ENCODE peak calls at places on chromosomes 7 and 10, in ten cellular contexts. C is GM23248, W is kidney, B is mesendoderm, E is HCT116, I is fibroblast of lung, F is neuronal stem cell, J is DND-41, D is endodermal cell, U is mammary epithelial cell. G is an unnamed sample.
A peak's percentile ranks its signal among the peaks of the same experiment; 100 is the strongest.

GRCh38 chr10:113056468-113057021 is 106.5 kb downstream of the TCF7L2 start:
- DNase-seq in I (peak; percentile 86), B (peak; percentile 27), D (peak; percentile 39), C (peak; percentile 89), E (no peak), F (no peak), J (no peak), U (peak; percentile 76), W (no peak), G (no peak)

GRCh38 chr7:146375155-146375554 is 258.6 kb downstream of the CNTNAP2 start:
- DNase-seq in I (no peak), D (no peak), E (no peak), F (no peak), C (no peak), J (no peak), U (no peak), W (no peak), B (peak; percentile 51), G (no peak)

GRCh38 chr10:34723746-34724145 is 91.3 kb downstream of the PARD3 start:
- DNase-seq in C (peak; percentile 86), B (peak; percentile 62), J (peak; percentile 40), F (no peak), E (no peak), D (no peak), U (peak; percentile 62), W (no peak), I (peak; percentile 85), G (peak; percentile 60)

GRCh38 chr7:37069336-37069735 is 345.0 kb upstream of the AOAH start:
- DNase-seq in W (no peak), U (no peak), I (no peak), C (no peak), B (no peak), J (no peak), E (no peak), D (no peak), F (no peak), G (no peak)

GRCh38 chr7:106346167-106346677 is 61.4 kb upstream of the NAMPT start:
- DNase-seq in I (peak; percentile 17), W (no peak), E (no peak), J (no peak), D (no peak), U (no peak), B (no peak), F (no peak), C (no peak), G (no peak)

GRCh38 chr7:33719059-33719581 is 186.2 kb upstream of the BMPER start:
- DNase-seq in F (no peak), J (no peak), D (peak; percentile 22), C (peak; percentile 62), E (no peak), U (no peak), B (no peak), I (peak; percentile 54), W (peak; percentile 81), G (peak; percentile 10)

GRCh38 chr10:49053053-49053997 is 62.0 kb downstream of the VSTM4 start:
- DNase-seq in D (peak; percentile 23), J (peak; percentile 9), F (no peak), E (no peak), C (no peak), I (no peak), B (no peak), W (no peak), U (peak; percentile 9), G (peak; percentile 49)

GRCh38 chr7:153507885-153508284 is 544.3 kb upstream of the DPP6 start:
- DNase-seq in J (no peak), C (no peak), D (no peak), W (no peak), E (no peak), B (no peak), F (no peak), U (no peak), I (no peak), G (no peak)

GRCh38 chr10:106652279-106652678 is 512.2 kb downstream of the SORCS1 start:
- DNase-seq in F (no peak), U (peak; percentile 62), B (no peak), W (no peak), J (no peak), I (no peak), E (no peak), D (no peak), C (no peak), G (no peak)

GRCh38 chr7:43314379-43315158 is 202.1 kb downstream of the HECW1 start:
- DNase-seq in C (no peak), W (no peak), U (no peak), I (no peak), D (no peak), E (no peak), J (no peak), F (no peak), B (no peak), G (no peak)

GRCh38 chr7:43313628-43314378 is 201.4 kb downstream of the HECW1 start:
- DNase-seq in B (no peak), E (no peak), I (no peak), F (no peak), W (no peak), C (no peak), U (no peak), D (no peak), J (no peak), G (no peak)

DNA sequence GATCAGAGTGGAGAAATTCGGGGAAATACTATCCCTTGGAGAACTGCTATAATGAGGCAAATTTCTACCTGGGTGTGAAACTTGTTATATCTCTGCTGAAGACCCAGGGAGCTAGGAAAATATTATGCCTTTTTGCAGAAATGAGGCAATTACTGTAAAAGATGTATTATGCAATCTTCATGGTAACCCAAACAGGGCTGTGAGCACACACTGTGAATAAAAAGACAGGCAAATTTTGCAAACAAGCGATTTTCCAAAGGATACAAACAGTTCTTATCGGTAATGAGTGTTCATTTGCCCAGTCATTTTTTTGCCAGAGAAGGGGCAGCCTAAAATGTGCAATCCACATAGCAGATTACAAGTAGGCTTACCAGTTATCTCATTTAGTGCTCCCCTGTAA is 205.7 kb downstream of the HECW1 start:
- DNase-seq in U (no peak), D (no peak), W (no peak), E (no peak), J (no peak), F (no peak), C (peak; percentile 34), I (peak; percentile 64), B (no peak), G (no peak)
- H3K4me3 ChIP-seq in U (no peak overlapping the region), D (no peak overlapping the region), W (no peak overlapping the region), E (no peak overlapping the region), J (no peak overlapping the region), F (no peak overlapping the region), C (no peak overlapping the region), I (no peak overlapping the region), B (no peak overlapping the region), G (no peak overlapping the region)

GRCh38 chr7:229184-229964 is 37.0 kb downstream of the FAM20C start:
- DNase-seq in E (no peak), D (no peak), C (peak; percentile 97), B (no peak), J (no peak), I (peak; percentile 97), U (no peak), F (no peak), W (no peak), G (no peak)
- H3K27ac ChIP-seq in E (no peak overlapping the region), D (no peak overlapping the region), C (peak overlapping the region; percentile 61), B (no peak overlapping the region), J (no peak overlapping the region), I (peak overlapping the region; percentile 94), U (no peak overlapping the region), F (no peak overlapping the region), W (peak overlapping the region; percentile 41), G (no peak overlapping the region)

GRCh38 chr7:1535100-1535458 is 4.6 kb downstream of the MAFK start:
- DNase-seq in W (peak; percentile 73), E (no peak), B (no peak), I (no peak), F (no peak), C (no peak), U (no peak), J (no peak), D (no peak), G (no peak)

GRCh38 chr7:1535695-1536094 is 5.2 kb downstream of the MAFK start:
- DNase-seq in E (no peak), B (no peak), F (no peak), W (peak; percentile 81), D (peak; percentile 65), U (no peak), I (no peak), J (no peak), C (no peak), G (no peak)

GRCh38 chr7:1533569-1534329 is 3.2 kb downstream of the MAFK start:
- DNase-seq in E (no peak), I (peak; percentile 80), J (no peak), W (peak; percentile 90), U (peak; percentile 67), D (peak; percentile 74), B (peak; percentile 83), C (peak; percentile 97), F (no peak), G (no peak)

GRCh38 chr7:1533255-1533568 is 2.7 kb downstream of the MAFK start:
- DNase-seq in E (no peak), I (no peak), C (peak; percentile 45), W (no peak), J (no peak), U (no peak), B (no peak), F (no peak), D (no peak), G (no peak)

GRCh38 chr7:1534330-1535099 is 4.0 kb downstream of the MAFK start:
- DNase-seq in B (no peak), D (peak; percentile 51), F (no peak), I (no peak), U (no peak), W (peak; percentile 75), J (no peak), C (no peak), E (no peak), G (no peak)
- H3K9ac ChIP-seq in B (no peak overlapping the region), D (no peak overlapping the region), F (no peak overlapping the region), I (peak overlapping the region; percentile 89), U (no peak overlapping the region), W (peak overlapping the region; percentile 46), J (no peak overlapping the region), C (peak overlapping the region; percentile 88), E (peak overlapping the region; percentile 95), G (no peak overlapping the region)

GRCh38 chr10:47340613-47341170 is 7.5 kb upstream of the RBP3 start:
- DNase-seq in I (peak; percentile 53), D (peak; percentile 93), F (peak; percentile 52), J (peak; percentile 70), B (peak; percentile 79), W (peak; percentile 64), U (peak; percentile 47), E (peak; percentile 48), C (peak; percentile 59), G (peak; percentile 79)

GRCh38 chr10:47337243-47337642 is 10.9 kb upstream of the RBP3 start:
- DNase-seq in J (no peak), U (no peak), B (no peak), W (no peak), I (peak; percentile 13), C (no peak), D (no peak), E (no peak), F (no peak), G (no peak)

GRCh38 chr10:47336387-47337134 is 11.6 kb upstream of the RBP3 start:
- DNase-seq in F (no peak), W (peak; percentile 55), D (no peak), B (no peak), C (peak; percentile 40), U (no peak), J (no peak), I (peak; percentile 19), E (no peak), G (no peak)

GRCh38 chr10:47339759-47340612 is 8.2 kb upstream of the RBP3 start:
- DNase-seq in I (no peak), E (no peak), B (no peak), W (peak; percentile 49), J (no peak), D (peak; percentile 54), F (no peak), U (no peak), C (no peak), G (no peak)

GRCh38 chr10:47339186-47339735 is 8.9 kb upstream of the RBP3 start:
- DNase-seq in U (no peak), C (no peak), J (no peak), I (no peak), D (no peak), E (no peak), W (peak; percentile 32), B (no peak), F (no peak), G (no peak)
- H3K4me3 ChIP-seq in U (no peak overlapping the region), C (no peak overlapping the region), J (no peak overlapping the region), I (no peak overlapping the region), D (no peak overlapping the region), E (no peak overlapping the region), W (no peak overlapping the region), B (no peak overlapping the region), F (no peak overlapping the region), G (no peak overlapping the region)